ENCODE peak calls at places on chromosomes 1 and 21, in six cellular contexts. N is OCI-LY7, Q is GM23338, Z is GM23248, A is PC-9, K is MM.1S. O is an unnamed sample.
A peak's percentile ranks its signal among the peaks of the same experiment; 100 is the strongest.

GRCh38 chr1:71770121-71770520 is 512.2 kb downstream of the NEGR1 start:
- DNase-seq in N (no peak), Q (no peak), Z (peak; percentile 57), A (no peak), K (peak; percentile 11), O (no peak)

GRCh38 chr1:228082975-228083870 is 715 bp downstream of the ARF1 start:
- DNase-seq in N (peak; percentile 56), Q (peak; percentile 40), Z (peak; percentile 78), A (no peak), K (peak; percentile 55), O (peak; percentile 48)

GRCh38 chr1:231194843-231195516 is 33.1 kb downstream of the TRIM67 start:
- DNase-seq in N (no peak), Q (no peak), Z (no peak), A (no peak), K (no peak), O (peak; percentile 19)

GRCh38 chr1:43531906-43532584 is 1.4 kb downstream of the PTPRF start:
- DNase-seq in N (no peak), Q (peak; percentile 82), Z (peak; percentile 30), A (peak; percentile 41), K (no peak), O (peak; percentile 7)

GRCh38 chr1:226827968-226828513 is 42.4 kb upstream of the PSEN2 start:
- DNase-seq in N (peak; percentile 97), Q (peak; percentile 97), Z (peak; percentile 97), A (peak; percentile 91), K (peak; percentile 95), O (peak; percentile 99)

GRCh38 chr1:36609241-36610027 is 126.7 kb upstream of the CSF3R start:
- DNase-seq in N (peak; percentile 76), Q (peak; percentile 91), Z (peak; percentile 62), A (peak; percentile 56), K (peak; percentile 57), O (peak; percentile 83)

GRCh38 chr21:38126677-38127271 is 130.0 kb upstream of the KCNJ15 start:
- DNase-seq in N (peak; percentile 60), Q (peak; percentile 85), Z (peak; percentile 67), A (peak; percentile 36), K (peak; percentile 78), O (peak; percentile 75)

GRCh38 chr1:925532-926421 is 2.1 kb downstream of the SAMD11 start:
- DNase-seq in N (no peak), Q (no peak), Z (peak; percentile 84), A (no peak), K (no peak), O (no peak)

GRCh38 chr1:22290611-22291010 is 147.7 kb upstream of the WNT4 start:
- DNase-seq in N (no peak), Q (no peak), Z (no peak), A (no peak), K (no peak), O (no peak)

GRCh38 chr1:174262747-174263241 is 103.5 kb downstream of the RABGAP1L start:
- DNase-seq in N (peak; percentile 92), Q (peak; percentile 73), Z (peak; percentile 66), A (peak; percentile 6), K (peak; percentile 71), O (peak; percentile 61)

GRCh38 chr1:212121772-212122171 is 86.2 kb downstream of the DTL start:
- DNase-seq in N (no peak), Q (no peak), Z (no peak), A (no peak), K (no peak), O (no peak)

GRCh38 chr1:20124451-20125057 is 5.2 kb upstream of the PLA2G2D start:
- DNase-seq in N (no peak), Q (no peak), Z (peak; percentile 81), A (peak; percentile 69), K (no peak), O (peak; percentile 95)

DNA sequence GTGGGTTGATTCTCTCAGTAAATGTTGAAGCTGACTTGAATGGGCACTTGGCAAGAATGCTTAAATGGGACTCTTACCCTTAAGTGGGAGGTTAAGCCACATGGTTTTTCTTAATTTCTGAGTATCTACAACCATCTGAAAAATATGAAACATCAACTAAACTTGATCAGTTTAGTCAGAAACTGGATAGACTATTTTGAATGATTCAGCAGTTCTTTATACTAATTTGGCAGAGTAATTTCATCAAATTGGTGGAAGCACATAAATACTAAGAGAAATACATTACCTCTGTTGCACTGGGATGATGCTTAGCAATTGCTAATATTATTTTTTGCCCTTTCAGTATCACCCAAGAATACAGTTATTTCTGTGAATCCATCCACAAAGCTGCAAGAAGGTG is 4.7 kb downstream of the VCAM1 start:
- DNase-seq in N (no peak), Q (no peak), Z (no peak), A (no peak), K (no peak), O (no peak)
- H3K4me3 ChIP-seq in N (no peak overlapping the region), Q (no peak overlapping the region), Z (no peak overlapping the region), A (no peak overlapping the region), K (no peak overlapping the region), O (no peak overlapping the region)

GRCh38 chr1:164731161-164731747 is 172.3 kb downstream of the PBX1 start:
- DNase-seq in N (no peak), Q (peak; percentile 70), Z (no peak), A (no peak), K (no peak), O (no peak)

GRCh38 chr1:164739189-164739588 is 180.2 kb downstream of the PBX1 start:
- DNase-seq in N (no peak), Q (no peak), Z (no peak), A (no peak), K (no peak), O (no peak)

GRCh38 chr1:164733070-164733469 is 174.1 kb downstream of the PBX1 start:
- DNase-seq in N (no peak), Q (no peak), Z (peak; percentile 89), A (no peak), K (no peak), O (peak; percentile 63)

GRCh38 chr1:164733734-164734133 is 174.8 kb downstream of the PBX1 start:
- DNase-seq in N (no peak), Q (no peak), Z (no peak), A (no peak), K (no peak), O (no peak)

GRCh38 chr1:164735315-164736052 is 176.5 kb downstream of the PBX1 start:
- DNase-seq in N (no peak), Q (no peak), Z (peak; percentile 62), A (peak; percentile 59), K (no peak), O (peak; percentile 89)
- H4K20me1 ChIP-seq in N (no peaks in the 10 kb centered on the region), Q (peaks cover 35% of the 10 kb centered on the region), Z (no peaks in the 10 kb centered on the region), A (no peaks in the 10 kb centered on the region), K (no peaks in the 10 kb centered on the region), O (no peaks in the 10 kb centered on the region)

DNA sequence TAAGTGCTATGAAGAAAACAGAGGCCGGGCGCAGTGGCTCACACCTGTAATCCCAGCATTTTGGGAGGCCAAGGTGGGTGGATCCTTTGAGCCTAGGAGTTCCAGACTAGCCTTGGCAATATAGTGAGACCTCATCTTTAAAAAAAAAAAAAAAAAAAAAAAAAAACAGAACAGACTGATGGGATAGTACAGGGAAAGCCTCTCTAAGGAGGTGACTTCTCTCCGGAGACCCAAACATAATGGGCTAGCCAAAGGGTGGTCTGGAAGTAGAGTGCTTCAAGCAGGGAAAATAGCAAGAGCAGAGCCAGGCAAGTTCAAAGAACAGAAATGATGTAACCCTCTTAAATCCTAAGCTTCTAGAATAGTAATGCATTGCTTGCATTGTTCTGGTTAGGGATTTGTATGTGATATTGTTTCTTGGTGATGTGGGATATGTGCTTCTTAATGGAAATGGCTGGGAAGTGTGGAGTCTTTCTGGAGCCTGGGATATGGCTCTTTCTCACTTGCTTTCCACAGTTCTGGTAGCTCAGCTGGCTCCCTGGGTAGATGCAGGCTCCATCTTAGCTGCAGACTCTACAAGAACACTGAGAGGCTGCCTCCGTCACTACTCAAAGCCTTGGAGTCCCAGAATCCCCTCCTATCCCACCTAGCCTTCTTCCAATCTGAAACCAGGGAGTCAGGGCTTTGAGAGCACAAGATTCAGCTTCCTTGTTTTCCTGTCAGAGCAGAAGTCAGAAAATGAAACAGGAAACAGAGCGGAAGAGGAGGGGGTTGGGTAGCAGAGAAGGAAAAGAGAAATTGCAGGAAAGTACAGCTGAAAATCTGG is 1.9 kb upstream of the PIGV start:
- DNase-seq in N (peak; percentile 35), Q (peak; percentile 6), Z (peak; percentile 56), A (no peak), K (no peak), O (no peak)
- H3K9me2 ChIP-seq in N (no peaks in the 10 kb centered on the region), Q (no peaks in the 10 kb centered on the region), Z (no peaks in the 10 kb centered on the region), A (no peaks in the 10 kb centered on the region), K (no peaks in the 10 kb centered on the region), O (no peaks in the 10 kb centered on the region)

DNA sequence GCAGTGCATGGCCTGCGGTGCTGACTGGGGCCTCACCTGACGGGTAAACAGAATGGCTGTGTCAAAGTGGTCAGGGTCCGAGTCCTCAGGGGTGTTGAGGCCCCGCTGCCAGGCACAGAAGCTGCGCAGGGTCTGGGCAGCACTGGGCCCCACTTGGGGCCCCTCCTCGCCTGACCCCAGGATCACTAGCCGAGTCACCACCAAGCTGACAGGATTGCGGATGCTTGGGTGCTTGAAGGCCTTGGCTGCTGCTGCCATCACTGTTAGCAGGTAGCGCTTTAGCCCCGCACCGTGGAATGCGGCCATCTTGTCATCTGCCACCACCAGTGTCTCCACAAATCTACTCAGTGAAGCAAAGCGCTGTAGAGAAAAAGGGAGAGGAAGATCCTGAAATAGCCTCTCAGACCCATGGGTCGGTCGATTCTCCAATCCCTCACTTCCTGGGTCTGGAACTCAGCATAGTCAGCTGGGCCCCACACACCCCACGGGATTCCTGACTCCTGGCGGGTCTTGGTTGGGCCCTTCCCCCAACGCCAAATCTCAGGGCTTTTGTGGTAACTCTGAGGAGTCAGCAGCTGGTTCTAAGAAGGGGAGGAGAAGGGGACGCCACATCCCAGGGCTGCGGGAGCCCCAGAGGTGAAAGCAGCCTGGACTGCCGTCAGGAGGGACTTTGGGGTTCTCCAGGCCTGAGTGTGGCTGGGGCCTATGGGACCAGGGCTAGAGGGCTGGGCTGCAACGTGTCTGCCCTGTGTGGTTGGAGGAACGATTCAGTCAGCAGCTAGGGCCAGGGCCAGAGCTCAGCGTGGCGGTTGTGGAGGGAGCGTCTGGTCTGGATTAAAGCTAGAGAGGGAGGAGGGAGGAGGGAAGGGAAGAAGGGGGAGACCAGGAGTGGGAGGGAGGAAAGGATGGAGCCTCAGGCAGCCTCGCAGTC is 2.1 kb downstream of the ADAMTS4 start:
- DNase-seq in N (no peak), Q (peak; percentile 54), Z (peak; percentile 95), A (no peak), K (no peak), O (no peak)
- H3K4me3 ChIP-seq in N (no peak overlapping the region), Q (peak overlapping the region; percentile 52), Z (peak overlapping the region; percentile 82), A (no peak overlapping the region), K (no peak overlapping the region), O (no peak overlapping the region)

GRCh38 chr1:201017828-201018163 is 5.7 kb downstream of the KIF21B start:
- DNase-seq in N (no peak), Q (no peak), Z (no peak), A (no peak), K (no peak), O (no peak)
- H4K20me1 ChIP-seq in N (no peaks in the 10 kb centered on the region), Q (peaks cover 3% of the 10 kb centered on the region), Z (no peaks in the 10 kb centered on the region), A (no peaks in the 10 kb centered on the region), K (no peaks in the 10 kb centered on the region), O (no peaks in the 10 kb centered on the region)

GRCh38 chr1:63563745-63564144 is 29.5 kb upstream of the PGM1 start:
- DNase-seq in N (no peak), Q (no peak), Z (no peak), A (no peak), K (no peak), O (no peak)
- H3K9me2 ChIP-seq in N (no peaks in the 10 kb centered on the region), Q (no peaks in the 10 kb centered on the region), Z (no peaks in the 10 kb centered on the region), A (no peaks in the 10 kb centered on the region), K (no peaks in the 10 kb centered on the region), O (no peaks in the 10 kb centered on the region)

O was measured in PC-3.